ENCODE peak calls at places on chromosomes 5 and 9, in six cellular contexts. One of them, this sample, is unnamed.
A peak's percentile ranks its signal among the peaks of the same experiment; 100 is the strongest.

GRCh38 chr5:174518512-174518911 is 205.9 kb upstream of the MSX2 start:
- DNase-seq in GM23248: no peak
- DNase-seq in activated CD4-positive, alpha-beta T cell treated with anti-CD3 and anti-CD28 coated beads, Interleukin-2, amount 10 ng/mL, durations not matched to agents 24 days and 14 days: no peak
- DNase-seq in HCEC 1CT: no peak
- DNase-seq in Right ventricle myocardium inferior: no peak
- DNase-seq in activated gamma-delta T cell: no peak
- DNase-seq in this sample: no peak

GRCh38 chr9:134566936-134567335 is 74.7 kb upstream of the COL5A1 start:
- DNase-seq in GM23248: no peak
- DNase-seq in activated CD4-positive, alpha-beta T cell treated with anti-CD3 and anti-CD28 coated beads, Interleukin-2, amount 10 ng/mL, durations not matched to agents 24 days and 14 days: no peak
- DNase-seq in HCEC 1CT: no peak
- DNase-seq in Right ventricle myocardium inferior: no peak
- DNase-seq in activated gamma-delta T cell: no peak
- DNase-seq in this sample: no peak

GRCh38 chr5:58114324-58114723 is 345.6 kb downstream of the PLK2 start:
- DNase-seq in GM23248: peak; percentile 81
- DNase-seq in activated CD4-positive, alpha-beta T cell treated with anti-CD3 and anti-CD28 coated beads, Interleukin-2, amount 10 ng/mL, durations not matched to agents 24 days and 14 days: no peak
- DNase-seq in HCEC 1CT: peak; percentile 86
- DNase-seq in Right ventricle myocardium inferior: no peak
- DNase-seq in activated gamma-delta T cell: no peak
- DNase-seq in this sample: no peak

GRCh38 chr9:121650220-121651013 is 1.0 kb upstream of the DAB2IP start:
- DNase-seq in GM23248: peak; percentile 32
- DNase-seq in activated CD4-positive, alpha-beta T cell treated with anti-CD3 and anti-CD28 coated beads, Interleukin-2, amount 10 ng/mL, durations not matched to agents 24 days and 14 days: no peak
- DNase-seq in HCEC 1CT: no peak
- DNase-seq in Right ventricle myocardium inferior: no peak
- DNase-seq in activated gamma-delta T cell: no peak
- DNase-seq in this sample: no peak

GRCh38 chr9:98075332-98075805 is 18.8 kb downstream of the NANS start:
- DNase-seq in GM23248: peak; percentile 90
- DNase-seq in activated CD4-positive, alpha-beta T cell treated with anti-CD3 and anti-CD28 coated beads, Interleukin-2, amount 10 ng/mL, durations not matched to agents 24 days and 14 days: no peak
- DNase-seq in HCEC 1CT: peak; percentile 83
- DNase-seq in Right ventricle myocardium inferior: no peak
- DNase-seq in activated gamma-delta T cell: no peak
- DNase-seq in this sample: no peak

GRCh38 chr5:39072915-39073758 is 1.1 kb downstream of the RICTOR start:
- DNase-seq in GM23248: peak; percentile 71
- DNase-seq in activated CD4-positive, alpha-beta T cell treated with anti-CD3 and anti-CD28 coated beads, Interleukin-2, amount 10 ng/mL, durations not matched to agents 24 days and 14 days: peak; percentile 91
- DNase-seq in HCEC 1CT: peak; percentile 43
- DNase-seq in Right ventricle myocardium inferior: peak; percentile 71
- DNase-seq in activated gamma-delta T cell: peak; percentile 35
- DNase-seq in this sample: peak; percentile 50

GRCh38 chr5:36701085-36701691 is 94.8 kb downstream of the SLC1A3 start:
- DNase-seq in GM23248: no peak
- DNase-seq in activated CD4-positive, alpha-beta T cell treated with anti-CD3 and anti-CD28 coated beads, Interleukin-2, amount 10 ng/mL, durations not matched to agents 24 days and 14 days: no peak
- DNase-seq in HCEC 1CT: no peak
- DNase-seq in Right ventricle myocardium inferior: no peak
- DNase-seq in activated gamma-delta T cell: no peak
- DNase-seq in this sample: no peak

GRCh38 chr5:178839319-178839704 is 20.4 kb upstream of the ZNF354B start:
- DNase-seq in GM23248: peak; percentile 35
- DNase-seq in activated CD4-positive, alpha-beta T cell treated with anti-CD3 and anti-CD28 coated beads, Interleukin-2, amount 10 ng/mL, durations not matched to agents 24 days and 14 days: peak; percentile 80
- DNase-seq in HCEC 1CT: no peak
- DNase-seq in Right ventricle myocardium inferior: no peak
- DNase-seq in activated gamma-delta T cell: no peak
- DNase-seq in this sample: no peak

GRCh38 chr5:109483395-109483974 is 73.7 kb upstream of the PJA2 start:
- DNase-seq in GM23248: no peak
- DNase-seq in activated CD4-positive, alpha-beta T cell treated with anti-CD3 and anti-CD28 coated beads, Interleukin-2, amount 10 ng/mL, durations not matched to agents 24 days and 14 days: no peak
- DNase-seq in HCEC 1CT: no peak
- DNase-seq in Right ventricle myocardium inferior: no peak
- DNase-seq in activated gamma-delta T cell: no peak
- DNase-seq in this sample: no peak

GRCh38 chr5:176188085-176188484 is 50.1 kb upstream of the SIMC1 start:
- DNase-seq in GM23248: no peak
- DNase-seq in activated CD4-positive, alpha-beta T cell treated with anti-CD3 and anti-CD28 coated beads, Interleukin-2, amount 10 ng/mL, durations not matched to agents 24 days and 14 days: no peak
- DNase-seq in HCEC 1CT: no peak
- DNase-seq in Right ventricle myocardium inferior: no peak
- DNase-seq in activated gamma-delta T cell: no peak
- DNase-seq in this sample: no peak

GRCh38 chr5:172778223-172778814 is 7.3 kb upstream of the DUSP1 start:
- DNase-seq in GM23248: peak; percentile 96
- DNase-seq in activated CD4-positive, alpha-beta T cell treated with anti-CD3 and anti-CD28 coated beads, Interleukin-2, amount 10 ng/mL, durations not matched to agents 24 days and 14 days: peak; percentile 71
- DNase-seq in HCEC 1CT: peak; percentile 85
- DNase-seq in Right ventricle myocardium inferior: no peak
- DNase-seq in activated gamma-delta T cell: no peak
- DNase-seq in this sample: no peak

GRCh38 chr9:87546704-87547103 is 49.0 kb downstream of the DAPK1 start:
- DNase-seq in GM23248: peak; percentile 38
- DNase-seq in activated CD4-positive, alpha-beta T cell treated with anti-CD3 and anti-CD28 coated beads, Interleukin-2, amount 10 ng/mL, durations not matched to agents 24 days and 14 days: no peak
- DNase-seq in HCEC 1CT: peak; percentile 10
- DNase-seq in Right ventricle myocardium inferior: no peak
- DNase-seq in activated gamma-delta T cell: no peak
- DNase-seq in this sample: no peak

This sample was measured in cerebellum.